ENCODE peak calls at places on chromosomes 6 and 20, in six cellular contexts. Q is activated CD8-positive, alpha-beta memory T cell treated with anti-CD3 and anti-CD28 coated beads, Interleukin-2, amount 10 ng/mL, durations not matched to agents 7 days and 5 days; T is NCI-H1092 treated with DMSO at 0.1 percent for 48 hours; R is activated CD4-positive, alpha-beta T cell treated with anti-CD3 and anti-CD28 coated beads, Interleukin-2, amount 50 U/mL, for 1 hour; M is substantia nigra; N is MM.1S. A is an unnamed sample.

GRCh38 chr6:63677282-63677681 is 41.7 kb downstream of the PHF3 start:
- DNase-seq in R (no peak), Q (no peak), M (no peak), T (no peak), N (no peak), A (no peak)

GRCh38 chr6:159813781-159814180 is 13.7 kb downstream of the PNLDC1 start:
- DNase-seq in R (no peak), N (no peak), Q (no peak), T (no peak), M (no peak), A (no peak)

GRCh38 chr6:53862517-53863457 is 68.0 kb downstream of the LRRC1 start:
- DNase-seq in M (no peak), N (no peak), R (no peak), T (no peak), Q (no peak), A (no peak)

GRCh38 chr6:135675862-135676261 is 175.6 kb upstream of the PDE7B start:
- DNase-seq in Q (peak; percentile 47), R (peak; percentile 8), T (peak; percentile 25), M (no peak), N (peak; percentile 52), A (peak; percentile 56)

GRCh38 chr6:5234869-5235268 is 25.9 kb downstream of the LYRM4 start:
- DNase-seq in T (no peak), M (no peak), R (no peak), Q (no peak), N (no peak), A (no peak)

GRCh38 chr6:92810913-92811312 is 608.4 kb downstream of the EPHA7 start:
- DNase-seq in Q (no peak), R (no peak), M (no peak), T (peak; percentile 49), N (peak; percentile 76), A (peak; percentile 81)

GRCh38 chr20:33373735-33374605 is 27.3 kb downstream of the CDK5RAP1 start:
- DNase-seq in M (no peak), Q (no peak), R (no peak), T (no peak), N (no peak), A (peak; percentile 15)

GRCh38 chr20:32681175-32682084 is 7.7 kb upstream of the C20orf203 start:
- DNase-seq in T (peak; percentile 50), N (peak; percentile 95), R (no peak), M (no peak), Q (no peak), A (peak; percentile 97)

GRCh38 chr6:165478581-165478980 is 169.2 kb upstream of the C6orf118 start:
- DNase-seq in M (no peak), N (no peak), R (no peak), Q (no peak), T (no peak), A (no peak)

GRCh38 chr6:160054913-160055312 is 66.7 kb upstream of the SLC22A1 start:
- DNase-seq in T (no peak), Q (no peak), R (no peak), M (no peak), N (no peak), A (no peak)

GRCh38 chr20:13533946-13534345 is 104.8 kb downstream of the TASP1 start:
- DNase-seq in T (no peak), M (no peak), N (no peak), Q (no peak), R (no peak), A (no peak)

GRCh38 chr6:11600251-11600650 is 62.7 kb downstream of the TMEM170B start:
- DNase-seq in T (no peak), M (no peak), R (no peak), Q (no peak), N (no peak), A (no peak)

GRCh38 chr6:139029470-139030210 is 1.1 kb downstream of the ABRACL start:
- DNase-seq in M (no peak), R (no peak), T (peak; percentile 45), Q (peak; percentile 59), N (no peak), A (peak; percentile 58)

GRCh38 chr20:1813674-1814635 is 81.3 kb upstream of the SIRPA start:
- DNase-seq in T (no peak), M (no peak), Q (no peak), N (no peak), R (no peak), A (no peak)

GRCh38 chr20:63891061-63892002 is 3.6 kb upstream of the DNAJC5 start:
- DNase-seq in N (no peak), M (no peak), T (no peak), R (no peak), Q (no peak), A (no peak)

GRCh38 chr6:16544006-16544405 is 217.3 kb downstream of the ATXN1 start:
- DNase-seq in R (no peak), M (no peak), Q (no peak), N (no peak), T (no peak), A (peak; percentile 59)